ENCODE peak calls at places on chromosome 14, in ten cellular contexts. Y is Caco-2, N is left lung, J is GM12865, V is heart left ventricle, X is astrocyte of the spinal cord, A is NB4, C is breast epithelium, E is IMR-90, U is tibial nerve. K is an unnamed sample.

GRCh38 chr14:75906680-75907280 is 75.0 kb downstream of the TGFB3 start:
- DNase-seq in A (peak), V (peak), X (peak), N (peak), Y (peak), E (peak), C (peak), J (peak), U (peak), K (peak)

GRCh38 chr14:56754966-56755365 is 55.3 kb downstream of the OTX2 start:
- DNase-seq in C (no peak), J (no peak), N (no peak), V (no peak), X (no peak), E (no peak), Y (peak), A (no peak), U (no peak), K (no peak)

GRCh38 chr14:34172477-34173368 is 221.8 kb upstream of the EGLN3 start:
- DNase-seq in J (no peak), A (no peak), E (no peak), X (no peak), C (no peak), U (no peak), Y (no peak), V (no peak), N (no peak), K (no peak)

GRCh38 chr14:59419383-59419782 is 45.8 kb downstream of the GPR135 start:
- DNase-seq in A (no peak), J (no peak), X (no peak), N (no peak), U (no peak), E (no peak), Y (no peak), V (no peak), C (no peak), K (no peak)

GRCh38 chr14:92987713-92988510 is 65.0 kb downstream of the CHGA start:
- DNase-seq in C (no peak), N (no peak), A (no peak), X (no peak), U (no peak), V (peak), Y (no peak), E (no peak), J (no peak), K (no peak)

GRCh38 chr14:104722938-104723650 is 935 bp upstream of the ADSS1 start:
- DNase-seq in Y (no peak), N (no peak), C (no peak), V (no peak), U (no peak), X (no peak), A (peak), J (no peak), E (no peak), K (no peak)

GRCh38 chr14:70257526-70257925 is 68.8 kb upstream of the SLC8A3 start:
- DNase-seq in V (no peak), A (peak), X (no peak), J (peak), U (no peak), C (no peak), E (no peak), Y (peak), N (no peak), K (peak)

GRCh38 chr14:29216316-29216715 is 449.7 kb downstream of the FOXG1 start:
- DNase-seq in A (no peak), N (no peak), V (no peak), X (no peak), U (no peak), C (no peak), Y (no peak), J (no peak), E (no peak), K (no peak)

GRCh38 chr14:35050652-35051051 is 4.6 kb downstream of the FAM177A1 start:
- DNase-seq in V (peak), C (no peak), U (no peak), A (no peak), J (no peak), Y (no peak), N (no peak), X (peak), E (peak), K (no peak)

GRCh38 chr14:61514006-61514830 is 181.1 kb upstream of the HIF1A start:
- DNase-seq in Y (peak), J (no peak), A (no peak), U (no peak), X (peak), C (no peak), E (peak), V (peak), N (no peak), K (no peak)

GRCh38 chr14:75049731-75050201 is 1.5 kb downstream of the MLH3 start:
- DNase-seq in V (no peak), E (no peak), A (no peak), C (no peak), N (no peak), U (no peak), J (no peak), Y (no peak), X (no peak), K (no peak)

GRCh38 chr14:94555991-94556390 is 5.3 kb upstream of the SERPINA4 start:
- DNase-seq in N (no peak), J (no peak), E (no peak), Y (no peak), C (no peak), A (no peak), U (no peak), V (no peak), X (no peak), K (no peak)

GRCh38 chr14:22850944-22851790 is 14.8 kb downstream of the MMP14 start:
- DNase-seq in V (peak), U (peak), J (peak), X (peak), Y (no peak), C (peak), E (peak), A (peak), N (peak), K (no peak)

GRCh38 chr14:55107766-55108554 is 21.1 kb upstream of the LGALS3 start:
- DNase-seq in J (peak), E (peak), N (peak), X (peak), V (peak), A (peak), U (peak), Y (peak), C (peak), K (peak)

GRCh38 chr14:20684662-20685456 is 499 bp downstream of the RNASE4 start:
- DNase-seq in Y (no peak), E (peak), V (peak), C (peak), N (peak), A (peak), X (peak), J (no peak), U (peak), K (no peak)

GRCh38 chr14:78202976-78203375 is 32.8 kb downstream of the NRXN3 start:
- DNase-seq in X (no peak), Y (no peak), C (no peak), J (no peak), V (no peak), A (no peak), E (no peak), U (no peak), N (no peak), K (no peak)

GRCh38 chr14:59123975-59124374 is 64.5 kb upstream of the DAAM1 start:
- DNase-seq in C (no peak), N (no peak), U (no peak), V (no peak), J (no peak), E (peak), Y (no peak), A (no peak), X (peak), K (no peak)

GRCh38 chr14:105508601-105509000 is 17.6 kb downstream of the TEDC1 start:
- DNase-seq in V (no peak), X (no peak), J (no peak), N (peak), U (no peak), A (no peak), C (no peak), E (no peak), Y (no peak), K (no peak)

GRCh38 chr14:86574026-86574777 is 1044.3 kb downstream of the FLRT2 start:
- DNase-seq in Y (no peak), X (peak), E (peak), N (no peak), C (no peak), U (no peak), J (no peak), V (no peak), A (no peak), K (no peak)

GRCh38 chr14:100623961-100624360 is 36.7 kb upstream of the BEGAIN start:
- DNase-seq in V (peak), U (no peak), J (no peak), E (no peak), A (no peak), X (no peak), Y (no peak), C (no peak), N (peak), K (no peak)

GRCh38 chr14:30906752-30907658 is 32.6 kb downstream of the COCH start:
- DNase-seq in V (no peak), J (peak), C (no peak), A (peak), E (peak), U (no peak), N (no peak), X (peak), Y (no peak), K (no peak)

GRCh38 chr14:80634106-80634758 is 307.3 kb downstream of the CEP128 start:
- DNase-seq in X (peak), A (no peak), V (no peak), U (no peak), Y (no peak), J (no peak), N (no peak), E (no peak), C (no peak), K (no peak)

GRCh38 chr14:105419305-105420091 is at the start of gene MTA1:
- DNase-seq in X (no peak), J (peak), Y (peak), N (no peak), A (peak), U (no peak), V (peak), C (no peak), E (peak), K (peak)

GRCh38 chr14:90444077-90444696 is 47.4 kb downstream of the CALM1 start:
- DNase-seq in E (no peak), J (no peak), Y (peak), U (no peak), C (peak), X (no peak), V (no peak), A (peak), N (peak), K (peak)

GRCh38 chr14:61322011-61322798 is 826 bp downstream of the PRKCH start:
- DNase-seq in U (no peak), J (peak), V (peak), X (no peak), C (peak), A (no peak), Y (peak), N (peak), E (no peak), K (peak)

GRCh38 chr14:88829188-88829587 is 4.7 kb downstream of the TTC8 start:
- DNase-seq in E (no peak), N (no peak), U (no peak), C (no peak), Y (no peak), X (no peak), J (peak), V (no peak), A (peak), K (no peak)

GRCh38 chr14:101509730-101510371 is 51.4 kb upstream of the DIO3 start:
- DNase-seq in U (no peak), E (no peak), J (no peak), N (peak), X (no peak), C (no peak), V (no peak), A (no peak), Y (no peak), K (no peak)

GRCh38 chr14:76965232-76965631 is 63.3 kb downstream of the IRF2BPL start:
- DNase-seq in J (no peak), C (no peak), A (no peak), E (no peak), Y (no peak), V (no peak), X (no peak), U (no peak), N (no peak), K (no peak)

GRCh38 chr14:64060648-64061096 is 207.9 kb downstream of the SYNE2 start:
- DNase-seq in V (no peak), J (peak), E (no peak), A (peak), X (no peak), Y (peak), N (no peak), U (no peak), C (no peak), K (peak)

GRCh38 chr14:94348836-94349235 is 25.7 kb upstream of the SERPINA6 start:
- DNase-seq in X (no peak), E (no peak), V (no peak), N (no peak), A (no peak), C (no peak), J (no peak), Y (no peak), U (no peak), K (no peak)

GRCh38 chr14:52268191-52269061 is 928 bp downstream of the PTGDR start:
- DNase-seq in U (no peak), V (peak), J (no peak), X (peak), C (no peak), A (no peak), Y (peak), E (peak), N (no peak), K (no peak)

DNA sequence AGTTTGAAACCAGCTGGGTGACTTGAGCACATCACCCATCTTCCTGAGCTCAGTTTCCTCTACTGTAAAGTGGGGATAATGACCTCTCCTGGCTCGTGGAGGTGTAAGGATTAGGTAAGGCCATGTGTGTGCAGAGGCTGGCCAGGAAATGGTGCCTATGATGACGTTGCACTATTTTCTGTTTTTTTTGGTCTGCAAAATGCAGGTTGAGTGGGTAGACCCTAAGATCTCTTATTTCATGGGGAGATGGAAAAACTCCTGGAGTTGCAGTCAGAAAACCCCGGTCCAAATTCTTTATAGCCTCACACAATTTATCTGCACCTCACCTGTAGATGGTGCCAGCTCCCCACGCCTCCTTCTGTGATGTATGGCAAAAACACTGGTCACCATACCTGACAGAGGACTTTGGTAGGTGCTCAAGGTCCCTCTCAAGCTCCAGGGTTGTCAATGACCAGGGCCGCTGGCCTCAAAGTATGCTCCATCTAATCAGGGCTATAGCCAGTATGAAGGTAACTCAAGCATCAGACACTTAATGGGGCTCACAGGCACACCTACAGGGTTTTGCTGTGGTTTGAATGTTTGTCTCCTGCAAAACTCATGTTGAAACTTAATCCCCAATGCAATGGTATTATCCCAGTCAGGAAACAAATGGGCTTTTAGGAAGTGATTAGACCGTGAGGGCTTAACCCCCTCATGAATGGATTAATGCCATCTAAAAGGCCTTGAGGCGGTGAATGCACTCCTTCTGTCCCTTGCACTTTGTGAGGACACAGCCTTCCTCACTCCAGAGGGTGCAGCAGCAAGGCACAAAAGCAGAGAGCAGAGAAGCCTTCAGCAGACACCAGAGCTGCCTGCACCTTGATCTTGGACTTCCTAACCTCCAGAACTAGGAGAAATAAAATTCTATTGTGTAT is 17.6 kb downstream of the C14orf132 start:
- DNase-seq in X (no peak), E (no peak), V (no peak), N (no peak), A (no peak), C (no peak), J (no peak), Y (peak), U (no peak), K (peak)
- TF ChIP-seq CTCF in X (no peak), E (no peak), V (no peak), N (no peak), A (no peak), C (no peak), J (peak), Y (peak), U (no peak), K (peak)

GRCh38 chr14:103361868-103362267 is 23.3 kb upstream of the MARK3 start:
- DNase-seq in N (no peak), U (no peak), Y (no peak), C (no peak), J (no peak), A (peak), V (no peak), X (peak), E (peak), K (peak)
- TF ChIP-seq CTCF in N (no peak), U (no peak), Y (no peak), C (no peak), J (no peak), A (no peak), V (no peak), X (no peak), E (no peak), K (no peak)

DNA sequence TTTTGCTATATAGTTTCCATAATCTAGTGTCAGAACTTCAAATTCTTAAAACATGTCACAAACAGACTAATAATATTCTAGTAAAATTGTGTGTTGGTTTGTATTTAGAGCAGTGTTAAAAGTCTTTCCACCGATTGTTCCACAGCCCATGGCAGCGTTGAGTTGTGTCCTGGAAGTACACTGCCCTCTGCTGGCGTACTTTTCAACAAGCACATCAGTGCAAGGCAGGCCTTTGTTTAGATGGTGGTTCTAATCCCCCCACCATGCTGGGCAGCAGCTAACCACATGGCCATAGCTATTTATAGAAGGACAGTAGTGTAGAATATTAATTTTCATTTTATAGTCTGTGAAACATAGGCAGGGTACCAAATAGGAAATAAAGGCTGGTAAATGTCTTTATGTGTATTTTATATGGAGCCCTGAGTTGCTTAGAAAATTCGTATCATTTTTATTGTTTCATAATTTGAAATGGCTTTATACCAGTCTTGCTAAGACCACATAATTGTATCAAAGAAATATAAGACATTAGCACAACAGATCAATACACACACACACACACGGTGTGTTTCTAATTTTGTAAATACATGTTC is 235.4 kb downstream of the SEC23A start:
- DNase-seq in A (peak), U (peak), V (peak), N (peak), C (peak), E (peak), Y (peak), J (peak), X (peak), K (peak)
- TF ChIP-seq CTCF in A (peak), U (peak), V (peak), N (peak), C (no peak), E (peak), Y (peak), J (peak), X (peak), K (peak)

DNA sequence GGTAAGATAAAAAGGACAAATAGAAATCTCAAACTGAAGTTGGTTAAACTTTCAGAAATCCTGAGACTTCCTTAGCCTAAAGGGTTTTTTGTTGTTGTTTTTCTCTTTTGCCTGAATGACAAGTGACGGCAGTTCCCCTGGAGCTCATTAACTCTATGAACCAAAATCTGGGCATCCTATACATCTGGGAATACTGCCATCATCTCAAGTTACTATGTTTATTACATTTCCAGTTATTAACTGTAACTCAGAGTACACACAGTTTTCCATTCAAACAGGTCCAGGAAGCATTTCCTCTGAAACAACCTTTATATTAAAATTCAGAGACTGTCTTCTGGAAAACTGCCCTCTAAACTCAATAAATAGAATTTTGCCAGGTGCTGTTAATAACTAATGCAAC is 55.6 kb upstream of the CDKL1 start:
- DNase-seq in E (peak), Y (no peak), V (no peak), U (no peak), A (no peak), C (no peak), N (no peak), X (no peak), J (no peak), K (no peak)
- TF ChIP-seq CTCF in E (no peak), Y (no peak), V (no peak), U (no peak), A (no peak), C (no peak), N (no peak), X (no peak), J (no peak), K (no peak)